ENCODE peak calls at places on chromosomes 4 and X, in nine cellular contexts. X is HEK293T, P is Right ventricle myocardium superior, T is mesenchymal stem cell, K is COLO829, J is amygdala, U is sciatic nerve, I is Peyer's patch, F is endothelial cell. Q is an unnamed sample.

GRCh38 chr4:145554691-145555090 is 64.5 kb upstream of the MMAA start:
- DNase-seq in X (no peak), P (no peak), T (no peak), K (no peak), J (no peak), U (no peak), I (no peak), F (no peak), Q (no peak)

GRCh38 chr4:5746829-5747745 is 36.1 kb downstream of the EVC start:
- DNase-seq in X (no peak), P (no peak), T (peak), K (peak), J (no peak), U (no peak), I (no peak), F (no peak), Q (no peak)

GRCh38 chr4:40189997-40190396 is 6.8 kb upstream of the RHOH start:
- DNase-seq in X (no peak), P (no peak), T (peak), K (no peak), J (no peak), U (no peak), I (no peak), F (no peak), Q (no peak)

GRCh38 chr4:115671581-115671980 is 558.2 kb upstream of the NDST4 start:
- DNase-seq in X (no peak), P (no peak), T (no peak), K (peak), J (no peak), U (no peak), I (no peak), F (no peak), Q (no peak)

GRCh38 chr4:53558061-53558801 is 33.1 kb downstream of the LNX1 start:
- DNase-seq in X (no peak), P (no peak), T (no peak), K (no peak), J (peak), U (no peak), I (no peak), F (no peak), Q (no peak)

GRCh38 chr4:74471228-74471627 is 26.3 kb downstream of the AREG start:
- DNase-seq in X (no peak), P (no peak), T (no peak), K (no peak), J (no peak), U (no peak), I (no peak), F (no peak), Q (no peak)

GRCh38 chr4:157300678-157301077 is 80.2 kb downstream of the GRIA2 start:
- DNase-seq in X (no peak), P (no peak), T (no peak), K (no peak), J (no peak), U (no peak), I (no peak), F (no peak), Q (no peak)

GRCh38 chr4:79198886-79199591 is 126.8 kb downstream of the NAA11 start:
- DNase-seq in X (no peak), P (no peak), T (no peak), K (no peak), J (no peak), U (no peak), I (no peak), F (no peak), Q (no peak)

GRCh38 chr4:105215609-105216313 is 69.1 kb downstream of the TET2 start:
- DNase-seq in X (no peak), P (no peak), T (no peak), K (peak), J (no peak), U (no peak), I (no peak), F (no peak), Q (no peak)

GRCh38 chrX:106286053-106286650 is 118.0 kb downstream of the PWWP3B start:
- DNase-seq in X (no peak), P (no peak), T (peak), K (peak), J (no peak), U (no peak), I (no peak), F (no peak), Q (no peak)

Q was measured in iPS DF 6.9.